ENCODE peak calls at places on chromosomes 6 and 20, in eight cellular contexts. Y is IMR-90; F is HAP-1; K is PC-9; H is CD4-positive, alpha-beta memory T cell; I is colonic mucosa; T is suprapubic skin; M is effector memory CD4-positive, alpha-beta T cell. Z is an unnamed sample. For H3K27me3, the result is how much of the 10 kb centered on the place peaks cover.

GRCh38 chr6:6002005-6002808 is 4.5 kb downstream of the NRN1 start:
- DNase-seq in Y (no peak), F (no peak), K (no peak), H (no peak), I (no peak), T (no peak), M (no peak), Z (no peak)

GRCh38 chr6:158564243-158565121 is 4.6 kb downstream of the TMEM181 start:
- DNase-seq in Y (no peak), F (no peak), K (no peak), H (peak), I (no peak), T (no peak), M (no peak), Z (no peak)

GRCh38 chr6:140192018-140192417 is 817.6 kb upstream of the CITED2 start:
- DNase-seq in Y (no peak), F (no peak), K (no peak), H (no peak), I (no peak), T (no peak), M (no peak), Z (no peak)

GRCh38 chr6:11206576-11206975 is 25.9 kb downstream of the NEDD9 start:
- DNase-seq in Y (no peak), F (no peak), K (no peak), H (no peak), I (no peak), T (no peak), M (no peak), Z (no peak)

GRCh38 chr6:157952751-157953479 is 28.7 kb upstream of the SYNJ2 start:
- DNase-seq in Y (peak), F (no peak), K (peak), H (no peak), I (peak), T (no peak), M (no peak), Z (no peak)

GRCh38 chr6:55868910-55869479 is 6.4 kb downstream of the BMP5 start:
- DNase-seq in Y (peak), F (no peak), K (peak), H (no peak), I (no peak), T (no peak), M (no peak), Z (no peak)

GRCh38 chr20:1326031-1326930 is 2.7 kb downstream of the SDCBP2 start:
- DNase-seq in Y (peak), F (no peak), K (no peak), H (no peak), I (peak), T (peak), M (no peak), Z (no peak)

GRCh38 chr20:47992021-47992467 is 206.8 kb upstream of the SULF2 start:
- DNase-seq in Y (no peak), F (no peak), K (no peak), H (no peak), I (no peak), T (no peak), M (no peak), Z (no peak)

GRCh38 chr6:26493258-26493657 is 6.8 kb upstream of the BTN1A1 start:
- DNase-seq in Y (peak), F (no peak), K (no peak), H (peak), I (no peak), T (no peak), M (no peak), Z (no peak)

GRCh38 chr20:4445331-4445730 is 276.4 kb upstream of the PRND start:
- DNase-seq in Y (no peak), F (no peak), K (no peak), H (no peak), I (no peak), T (no peak), M (no peak), Z (no peak)

GRCh38 chr6:77740380-77740779 is 87.5 kb downstream of the MEI4 start:
- DNase-seq in Y (peak), F (no peak), K (no peak), H (no peak), I (no peak), T (no peak), M (no peak), Z (no peak)

GRCh38 chr6:99434702-99435530 is 9.8 kb upstream of the PNISR start:
- DNase-seq in Y (peak), F (no peak), K (no peak), H (peak), I (no peak), T (no peak), M (no peak), Z (no peak)

GRCh38 chr20:13671500-13672288 is 33.0 kb upstream of the TASP1 start:
- DNase-seq in Y (peak), F (no peak), K (no peak), H (no peak), I (peak), T (no peak), M (no peak), Z (no peak)

GRCh38 chr20:49646126-49646525 is 67.6 kb downstream of the B4GALT5 start:
- DNase-seq in Y (peak), F (no peak), K (no peak), H (no peak), I (no peak), T (no peak), M (no peak), Z (no peak)

GRCh38 chr20:25058051-25058796 is at the start of gene ACSS1:
- DNase-seq in Y (peak), F (peak), K (peak), H (peak), I (peak), T (no peak), M (peak), Z (peak)

GRCh38 chr6:24394061-24394460 is 8.7 kb upstream of the MRS2 start:
- DNase-seq in Y (no peak), F (no peak), K (no peak), H (no peak), I (no peak), T (no peak), M (no peak), Z (no peak)

GRCh38 chr6:123635144-123635543 is 1.6 kb downstream of the TRDN start:
- DNase-seq in Y (no peak), F (no peak), K (no peak), H (no peak), I (no peak), T (no peak), M (no peak), Z (no peak)

GRCh38 chr20:6051505-6051904 is 2.4 kb downstream of the LRRN4 start:
- DNase-seq in Y (peak), F (no peak), K (peak), H (no peak), I (no peak), T (no peak), M (no peak), Z (no peak)

GRCh38 chr6:8085053-8085511 is 17.3 kb downstream of the EEF1E1 start:
- DNase-seq in Y (peak), F (no peak), K (peak), H (no peak), I (no peak), T (no peak), M (no peak), Z (no peak)

GRCh38 chr6:127475135-127475822 is 16.1 kb upstream of the KIAA0408 start:
- DNase-seq in Y (no peak), F (no peak), K (no peak), H (no peak), I (no peak), T (no peak), M (no peak), Z (no peak)

GRCh38 chr20:24484081-24484450 is 14.6 kb downstream of the SYNDIG1 start:
- DNase-seq in Y (no peak), F (no peak), K (no peak), H (no peak), I (no peak), T (no peak), M (no peak), Z (no peak)

GRCh38 chr6:53461041-53461656 is 83.8 kb downstream of the GCLC start:
- DNase-seq in Y (no peak), F (no peak), K (no peak), H (no peak), I (no peak), T (no peak), M (no peak), Z (no peak)

GRCh38 chr20:43458422-43458924 is 777 bp downstream of the SRSF6 start:
- DNase-seq in Y (peak), F (no peak), K (no peak), H (no peak), I (no peak), T (no peak), M (no peak), Z (no peak)

GRCh38 chr6:158861686-158862381 is 42.7 kb upstream of the EZR start:
- DNase-seq in Y (peak), F (no peak), K (peak), H (no peak), I (no peak), T (no peak), M (no peak), Z (no peak)

GRCh38 chr6:135270676-135271536 is 89.8 kb downstream of the MYB start:
- DNase-seq in Y (no peak), F (no peak), K (peak), H (no peak), I (peak), T (no peak), M (no peak), Z (no peak)

GRCh38 chr6:11848852-11849731 is 70.5 kb upstream of the ADTRP start:
- DNase-seq in Y (peak), F (no peak), K (no peak), H (no peak), I (no peak), T (no peak), M (no peak), Z (no peak)

GRCh38 chr6:132818404-132819359 is 4.3 kb downstream of the RPS12 start:
- DNase-seq in Y (peak), F (no peak), K (no peak), H (no peak), I (no peak), T (no peak), M (no peak), Z (no peak)

GRCh38 chr6:146700078-146700686 is 101.4 kb downstream of the ADGB start:
- DNase-seq in Y (peak), F (peak), K (peak), H (peak), I (peak), T (peak), M (peak), Z (peak)

GRCh38 chr6:94735270-94735669 is 842.1 kb upstream of the MANEA start:
- DNase-seq in Y (no peak), F (no peak), K (no peak), H (no peak), I (no peak), T (no peak), M (no peak), Z (no peak)

GRCh38 chr6:16481680-16482079 is 243.3 kb downstream of the GMPR start:
- DNase-seq in Y (no peak), F (no peak), K (no peak), H (peak), I (no peak), T (no peak), M (peak), Z (no peak)

GRCh38 chr6:122799916-122800701 is 11.1 kb downstream of the SMPDL3A start:
- DNase-seq in Y (peak), F (no peak), K (no peak), H (no peak), I (no peak), T (no peak), M (no peak), Z (no peak)

GRCh38 chr6:161353208-161353613 is 79.3 kb upstream of the AGPAT4 start:
- DNase-seq in Y (no peak), F (no peak), K (no peak), H (no peak), I (no peak), T (no peak), M (no peak), Z (peak)

GRCh38 chr6:100923481-100923880 is 42.4 kb upstream of the ASCC3 start:
- DNase-seq in Y (no peak), F (no peak), K (no peak), H (no peak), I (no peak), T (no peak), M (no peak), Z (no peak)

GRCh38 chr6:150025201-150025917 is at the start of gene RAET1L:
- DNase-seq in Y (peak), F (no peak), K (peak), H (no peak), I (peak), T (no peak), M (no peak), Z (no peak)

GRCh38 chr20:32465092-32465900 is 107.2 kb downstream of the ASXL1 start:
- DNase-seq in Y (peak), F (no peak), K (peak), H (no peak), I (peak), T (no peak), M (no peak), Z (no peak)

GRCh38 chr6:6148192-6148815 is 141.6 kb upstream of the NRN1 start:
- DNase-seq in Y (no peak), F (no peak), K (no peak), H (no peak), I (no peak), T (no peak), M (no peak), Z (no peak)

DNA sequence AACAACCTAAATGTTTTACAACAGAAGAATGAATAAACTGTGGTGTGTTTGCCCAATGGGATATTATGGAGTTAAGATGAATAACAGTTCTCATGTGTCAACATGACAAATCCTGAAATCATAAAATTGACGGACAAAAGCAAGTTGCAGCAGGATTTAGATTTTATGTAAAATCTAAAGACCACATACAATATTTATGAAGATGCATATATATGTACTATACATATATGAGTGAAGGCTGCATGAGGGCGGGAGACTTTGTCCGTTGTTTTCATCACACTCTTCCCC is 79.7 kb downstream of the GRM4 start:
- DNase-seq in Y (no peak), F (no peak), K (no peak), H (no peak), I (no peak), T (no peak), M (no peak), Z (no peak)
- H3K27me3 ChIP-seq in Y (half or more), F (under half), K (half or more), H (under half), I (under half), T (half or more), M (under half), Z (under half)

GRCh38 chr6:890201-890600 is 197.3 kb upstream of the EXOC2 start:
- DNase-seq in Y (no peak), F (no peak), K (no peak), H (no peak), I (no peak), T (no peak), M (no peak), Z (no peak)
- H3K27me3 ChIP-seq in Y (under half), F (under half), K (under half), H (under half), I (under half), T (under half), M (under half), Z (under half)

DNA sequence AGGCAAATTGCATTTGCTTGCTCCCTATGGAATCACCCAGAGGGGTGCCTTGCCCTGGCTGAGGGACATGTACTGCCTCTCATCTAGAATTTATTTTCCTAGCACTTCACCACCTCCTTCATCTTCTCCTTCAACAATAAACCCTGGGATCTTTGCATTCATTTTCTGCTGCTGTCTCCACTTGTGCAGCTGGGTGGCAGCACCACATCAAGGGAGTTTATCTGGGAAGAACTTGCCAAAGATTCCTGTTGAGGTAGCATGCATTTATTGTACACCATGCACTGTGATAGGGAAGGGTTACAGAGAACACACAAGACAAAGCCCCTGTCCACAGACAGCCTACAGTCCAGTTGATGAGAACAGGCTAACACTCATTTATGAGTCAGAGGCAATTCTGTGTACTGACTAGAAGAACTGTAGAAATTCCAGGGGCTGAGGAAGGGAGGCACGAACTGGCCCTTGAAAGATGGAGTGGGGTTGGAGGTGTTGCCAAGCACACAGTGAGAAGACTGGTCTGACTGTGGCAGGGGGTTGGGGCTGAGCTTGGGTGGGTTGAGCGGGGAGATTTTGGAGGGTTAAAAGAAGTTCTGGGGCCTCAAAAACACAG is 17.5 kb downstream of the C20orf173 start:
- DNase-seq in Y (peak), F (peak), K (peak), H (no peak), I (peak), T (no peak), M (no peak), Z (peak)
- H3K27me3 ChIP-seq in Y (under half), F (under half), K (under half), H (under half), I (under half), T (under half), M (under half), Z (under half)

GRCh38 chr20:64200740-64201139 is 36.5 kb downstream of the MYT1 start:
- DNase-seq in Y (no peak), F (no peak), K (no peak), H (no peak), I (no peak), T (no peak), M (no peak), Z (no peak)
- H3K27me3 ChIP-seq in Y (under half), F (under half), K (half or more), H (under half), I (under half), T (under half), M (under half), Z (under half)

GRCh38 chr20:9507544-9508239 is 6.7 kb upstream of the LAMP5 start:
- DNase-seq in Y (no peak), F (no peak), K (no peak), H (no peak), I (no peak), T (no peak), M (no peak), Z (no peak)
- H3K27me3 ChIP-seq in Y (half or more), F (under half), K (half or more), H (under half), I (half or more), T (half or more), M (under half), Z (under half)

DNA sequence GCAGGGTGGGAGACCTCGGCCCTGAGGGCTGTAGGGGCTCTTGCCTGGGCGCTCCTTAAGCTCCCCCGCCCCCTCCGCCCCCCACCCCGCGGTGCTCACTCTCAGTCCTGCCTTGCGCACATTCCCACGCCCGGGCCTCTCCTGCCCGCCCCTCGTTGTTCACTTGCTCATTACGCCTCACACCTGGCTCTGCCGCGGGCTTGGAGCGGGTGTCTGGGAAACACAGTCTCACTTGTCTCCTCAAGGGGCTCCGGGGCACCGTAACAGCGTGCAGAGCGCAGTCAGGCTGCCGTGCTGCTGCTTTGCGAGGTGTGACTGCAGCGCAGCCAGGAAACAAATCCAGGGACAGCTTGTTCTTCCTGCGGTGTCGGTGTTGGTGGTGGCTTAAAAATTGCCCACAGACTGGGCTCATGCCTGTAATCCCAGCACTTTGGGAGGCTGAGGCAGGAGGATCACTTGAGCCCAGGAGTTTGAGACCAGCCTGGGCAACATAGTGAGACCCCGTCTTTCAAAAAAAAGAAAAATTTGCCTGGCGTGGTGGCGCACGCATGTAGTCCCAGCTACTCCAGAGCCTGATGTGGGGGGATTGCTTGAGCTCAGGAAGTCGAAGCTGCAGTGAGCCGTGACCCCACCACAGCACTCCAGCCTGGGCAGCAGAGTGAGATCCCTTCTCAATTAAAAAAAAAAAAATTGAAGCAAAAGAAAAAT is 4.6 kb downstream of the NPBWR2 start:
- DNase-seq in Y (no peak), F (peak), K (no peak), H (no peak), I (no peak), T (no peak), M (no peak), Z (peak)
- H3K27me3 ChIP-seq in Y (half or more), F (under half), K (half or more), H (under half), I (under half), T (half or more), M (under half), Z (under half)

DNA sequence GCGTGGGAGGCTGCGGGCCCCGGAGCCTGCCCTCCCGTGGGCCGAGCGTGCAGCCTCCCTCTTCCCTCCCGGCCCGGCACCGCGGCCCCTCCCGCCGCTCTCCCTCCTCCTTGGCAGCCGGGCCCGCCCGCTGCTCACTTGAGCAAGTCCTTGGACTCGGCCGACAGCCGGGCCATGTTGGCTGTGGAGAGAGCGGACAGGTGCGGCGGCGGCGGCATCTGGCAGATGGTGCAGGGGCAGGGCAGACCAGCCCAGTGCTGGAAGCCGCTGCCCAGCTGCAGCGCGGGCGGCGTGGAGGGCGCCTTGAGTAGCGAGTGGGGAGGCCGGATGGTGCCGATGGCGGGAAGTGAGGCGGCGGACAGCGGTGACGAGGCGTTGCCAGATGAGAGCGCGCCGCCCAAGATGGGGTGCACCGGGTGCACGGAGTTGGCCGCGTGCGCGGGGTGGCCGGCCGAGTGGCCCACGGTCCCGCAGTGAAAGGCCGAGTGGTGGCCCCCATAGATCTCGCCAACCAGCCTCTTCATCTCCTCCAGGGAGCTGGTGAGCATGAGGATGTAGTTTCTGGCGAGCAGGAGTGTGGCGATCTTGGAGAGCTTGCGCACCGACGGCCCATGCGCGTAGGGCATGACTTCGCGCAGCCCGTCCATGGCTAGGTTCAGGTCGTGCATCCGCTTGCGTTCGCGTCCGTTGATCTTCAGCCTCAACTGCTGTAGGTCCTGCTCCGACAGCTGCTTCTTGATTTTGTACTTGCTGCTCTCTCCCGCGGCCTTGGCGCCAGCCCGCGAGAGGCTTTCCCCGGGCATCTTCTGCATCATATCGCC is 766 bp downstream of the OLIG3 start:
- DNase-seq in Y (no peak), F (no peak), K (no peak), H (no peak), I (peak), T (no peak), M (no peak), Z (no peak)
- H3K27me3 ChIP-seq in Y (half or more), F (under half), K (under half), H (half or more), I (half or more), T (half or more), M (half or more), Z (half or more)

GRCh38 chr20:57712851-57713504 is 3.2 kb upstream of the PMEPA1 start:
- DNase-seq in Y (no peak), F (no peak), K (no peak), H (no peak), I (no peak), T (no peak), M (no peak), Z (no peak)
- H3K27me3 ChIP-seq in Y (under half), F (under half), K (under half), H (under half), I (under half), T (under half), M (under half), Z (under half)

Z was measured in WERI-Rb-1.